ENCODE peak calls at places on chromosomes 7 and 10, in five cellular contexts. X is A549, K is endothelial cell of umbilical vein, G is GM12878, E is K562. Z is an unnamed sample.

GRCh38 chr7:11170160-11170559 is 196.5 kb downstream of the PHF14 start:
- DNase-seq in X (no peak), K (no peak), G (no peak), E (no peak), Z (no peak)

GRCh38 chr7:155918720-155919399 is 106.6 kb upstream of the SHH start:
- DNase-seq in X (peak), K (peak), G (no peak), E (no peak), Z (no peak)

GRCh38 chr7:102860351-102860811 is 52.4 kb upstream of the LRRC17 start:
- DNase-seq in X (no peak), K (peak), G (no peak), E (no peak), Z (no peak)

GRCh38 chr7:28112883-28113540 is 67.6 kb downstream of the JAZF1 start:
- DNase-seq in X (no peak), K (no peak), G (no peak), E (no peak), Z (peak)

GRCh38 chr7:12712236-12712635 is 24.8 kb downstream of the ARL4A start:
- DNase-seq in X (no peak), K (no peak), G (no peak), E (no peak), Z (peak)

GRCh38 chr7:157570531-157571200 is 233.9 kb downstream of the DNAJB6 start:
- DNase-seq in X (no peak), K (no peak), G (no peak), E (no peak), Z (peak)

GRCh38 chr10:124063736-124064135 is 29.7 kb downstream of the CHST15 start:
- DNase-seq in X (peak), K (peak), G (no peak), E (no peak), Z (no peak)

GRCh38 chr10:809671-810350 is 120.3 kb upstream of the DIP2C start:
- DNase-seq in X (no peak), K (no peak), G (no peak), E (no peak), Z (no peak)

GRCh38 chr10:3525832-3526449 is 259.1 kb downstream of the KLF6 start:
- DNase-seq in X (peak), K (peak), G (no peak), E (peak), Z (peak)

GRCh38 chr7:127751062-127751722 is 99.2 kb downstream of the SND1 start:
- DNase-seq in X (no peak), K (no peak), G (no peak), E (no peak), Z (peak)

GRCh38 chr10:104642001-104642270 is 846 bp downstream of the SORCS3 start:
- DNase-seq in X (no peak), K (no peak), G (no peak), E (no peak), Z (no peak)

GRCh38 chr10:43963379-43963778 is 314.7 kb upstream of the ZNF32 start:
- DNase-seq in X (no peak), K (no peak), G (no peak), E (no peak), Z (no peak)

GRCh38 chr7:65750511-65751344 is 122.1 kb upstream of the VKORC1L1 start:
- DNase-seq in X (peak), K (peak), G (peak), E (peak), Z (peak)

GRCh38 chr7:159280008-159280407 is 135.3 kb upstream of the VIPR2 start:
- DNase-seq in X (no peak), K (no peak), G (no peak), E (no peak), Z (no peak)

GRCh38 chr10:107579970-107580369 is 415.5 kb upstream of the SORCS1 start:
- DNase-seq in X (no peak), K (no peak), G (no peak), E (no peak), Z (no peak)

GRCh38 chr7:132511387-132511786 is 64.9 kb downstream of the PLXNA4 start:
- DNase-seq in X (no peak), K (no peak), G (no peak), E (no peak), Z (no peak)

GRCh38 chr10:6163364-6164270 is 39.1 kb upstream of the PFKFB3 start:
- DNase-seq in X (peak), K (peak), G (peak), E (peak), Z (peak)

GRCh38 chr7:155869784-155870076 is 57.5 kb upstream of the SHH start:
- DNase-seq in X (no peak), K (no peak), G (no peak), E (no peak), Z (no peak)

GRCh38 chr10:9833871-9834454 is 1183.7 kb upstream of the CELF2 start:
- DNase-seq in X (no peak), K (no peak), G (no peak), E (no peak), Z (no peak)

GRCh38 chr10:49379596-49380410 is 16.1 kb downstream of the DRGX start:
- DNase-seq in X (peak), K (no peak), G (no peak), E (peak), Z (peak)

GRCh38 chr7:6235029-6235627 is 37.3 kb downstream of the CYTH3 start:
- DNase-seq in X (no peak), K (no peak), G (no peak), E (no peak), Z (no peak)

GRCh38 chr7:6237002-6237401 is 35.4 kb downstream of the CYTH3 start:
- DNase-seq in X (no peak), K (no peak), G (no peak), E (no peak), Z (no peak)

GRCh38 chr7:6232534-6232933 is 39.9 kb downstream of the CYTH3 start:
- DNase-seq in X (no peak), K (peak), G (no peak), E (peak), Z (peak)

GRCh38 chr7:6232130-6232529 is 40.3 kb downstream of the CYTH3 start:
- DNase-seq in X (no peak), K (no peak), G (no peak), E (no peak), Z (peak)

GRCh38 chr7:6234384-6234783 is 38.0 kb downstream of the CYTH3 start:
- DNase-seq in X (no peak), K (no peak), G (no peak), E (no peak), Z (peak)
- TF ChIP-seq MYC in X (no peak), K (no peak), G (no peak), E (no peak), Z (no peak)

DNA sequence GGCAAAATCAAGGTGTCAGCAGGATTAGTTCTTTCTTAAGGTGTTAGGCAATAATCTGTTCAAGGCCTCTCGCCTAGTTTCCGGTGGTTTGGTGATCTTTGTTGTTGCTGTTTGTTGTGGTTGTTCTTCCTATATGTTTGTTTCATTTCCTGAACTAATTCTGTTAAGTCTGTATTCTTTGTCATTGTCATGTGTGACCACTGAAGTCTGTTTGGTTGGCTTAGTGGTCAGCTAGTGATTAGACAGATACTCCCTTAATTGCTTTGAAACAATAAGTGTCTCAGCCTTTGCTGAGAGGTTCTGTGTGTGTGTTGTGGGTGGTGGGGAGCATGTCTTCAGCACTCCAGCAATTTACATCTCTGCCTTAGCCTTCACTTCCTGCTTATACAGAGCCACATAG is 46.0 kb downstream of the ABCC2 start:
- DNase-seq in X (no peak), K (no peak), G (peak), E (no peak), Z (no peak)
- TF ChIP-seq MYC in X (no peak), K (no peak), G (no peak), E (no peak), Z (no peak)

DNA sequence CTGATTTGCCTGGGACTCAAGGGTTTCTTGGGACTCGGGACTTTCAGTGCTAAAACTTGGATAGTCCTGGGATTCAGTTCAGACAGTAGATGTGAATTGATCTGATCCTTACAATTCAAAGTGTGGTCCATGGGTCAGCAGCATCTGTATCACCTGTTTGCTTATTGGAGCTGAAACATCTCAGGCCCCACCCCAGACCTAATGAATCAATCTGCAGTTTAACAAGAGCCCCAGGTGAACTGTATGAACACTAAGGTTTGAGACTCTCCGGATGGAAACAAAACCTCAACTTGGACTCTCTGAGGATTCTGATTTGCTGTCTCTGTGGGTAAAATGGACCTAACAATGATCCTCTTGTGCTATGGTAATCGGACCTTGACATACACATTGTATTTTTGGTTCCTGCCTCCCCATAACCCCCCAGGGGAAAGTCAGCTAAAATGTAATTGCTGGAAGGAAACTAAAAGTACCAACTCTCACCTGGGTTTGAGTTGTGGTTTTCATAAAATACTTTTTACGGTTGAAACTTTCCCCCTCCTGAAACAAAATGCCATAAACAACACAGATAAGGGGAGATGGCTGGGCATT is 11.7 kb downstream of the CYP26A1 start:
- DNase-seq in X (no peak), K (no peak), G (peak), E (no peak), Z (no peak)
- TF ChIP-seq MYC in X (no peak), K (no peak), G (no peak), E (no peak), Z (no peak)

DNA sequence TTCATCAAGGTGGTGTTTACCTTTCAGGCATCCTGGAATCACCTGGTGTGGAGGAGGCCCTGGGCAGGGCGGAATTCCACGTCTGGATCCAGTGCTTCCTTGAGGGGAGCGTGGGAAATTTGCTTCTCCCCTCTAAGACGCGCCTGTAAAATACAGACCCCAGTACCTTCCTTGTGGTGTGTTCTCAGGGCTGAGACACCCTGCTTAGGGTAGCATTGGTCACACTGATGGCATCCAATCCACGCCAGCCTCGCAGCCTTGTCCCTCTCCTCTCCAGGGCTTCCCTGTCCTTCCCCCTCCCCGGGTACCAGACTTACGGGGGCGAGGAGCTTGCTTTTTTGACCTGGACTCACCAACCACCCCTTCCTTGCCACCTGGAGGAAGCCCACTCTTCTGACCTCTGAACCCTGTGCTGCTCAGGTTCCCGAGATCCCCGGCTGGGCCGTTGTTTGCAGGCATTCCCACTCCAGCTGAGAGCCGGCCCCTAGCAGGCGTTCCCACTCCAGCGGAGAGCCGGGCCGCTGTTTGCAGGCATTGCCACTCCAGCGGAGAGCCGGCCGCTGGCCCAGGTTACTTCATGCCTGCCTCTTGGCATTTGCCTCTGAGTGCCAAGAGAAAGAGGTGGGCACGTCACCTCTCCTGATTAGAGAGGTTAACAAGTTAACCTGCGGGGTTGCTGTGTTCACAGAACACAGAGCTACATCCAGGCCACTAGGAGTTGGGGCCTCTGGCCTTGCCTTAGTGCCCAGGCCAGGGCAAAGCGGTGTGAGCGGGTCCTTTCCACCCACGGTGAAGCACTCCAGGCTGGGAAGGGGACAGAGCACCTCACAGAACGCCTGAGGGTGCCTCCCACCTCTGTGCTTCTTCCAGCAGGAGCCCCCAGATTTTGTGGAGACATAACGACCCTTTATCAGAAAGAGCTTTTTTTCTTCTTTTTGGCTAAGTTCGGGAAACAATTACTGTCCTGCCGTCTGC is 254.0 kb upstream of the PPP2R2D start:
- DNase-seq in X (no peak), K (no peak), G (no peak), E (no peak), Z (no peak)
- TF ChIP-seq MYC in X (no peak), K (no peak), G (no peak), E (no peak), Z (no peak)

Z was measured in NB4.